ENCODE peak calls at places on chromosome 2, in four cellular contexts. M, L, R and S are unnamed samples.

GRCh38 chr2:239133945-239134570 is 266.8 kb downstream of the HDAC4 start:
- DNase-seq in M (no peak), L (no peak), R (no peak), S (no peak)

GRCh38 chr2:216793386-216793785 is 66.5 kb downstream of the TNP1 start:
- DNase-seq in M (no peak), L (no peak), R (no peak), S (no peak)

GRCh38 chr2:72917875-72918660 is 749 bp downstream of the EMX1 start:
- DNase-seq in M (no peak), L (no peak), R (no peak), S (peak; percentile 63)

GRCh38 chr2:30611572-30611971 is 164.5 kb downstream of the LCLAT1 start:
- DNase-seq in M (no peak), L (peak; percentile 24), R (no peak), S (no peak)

GRCh38 chr2:60796573-60797509 is 40.8 kb downstream of the PAPOLG start:
- DNase-seq in M (peak; percentile 16), L (no peak), R (no peak), S (no peak)

GRCh38 chr2:130892793-130893785 is 56.4 kb downstream of the ARHGEF4 start:
- DNase-seq in M (no peak), L (no peak), R (no peak), S (no peak)

GRCh38 chr2:50181212-50181611 is 850.7 kb downstream of the NRXN1 start:
- DNase-seq in M (no peak), L (no peak), R (no peak), S (no peak)

GRCh38 chr2:181859123-181859522 is 32.4 kb upstream of the ITPRID2 start:
- DNase-seq in M (no peak), L (no peak), R (no peak), S (no peak)

GRCh38 chr2:182241936-182242335 is 184.9 kb downstream of the PDE1A start:
- DNase-seq in M (no peak), L (no peak), R (no peak), S (no peak)

GRCh38 chr2:122148128-122148792 is 392.8 kb downstream of the TSN start:
- DNase-seq in M (no peak), L (no peak), R (no peak), S (no peak)

GRCh38 chr2:98282109-98282508 is 64.1 kb upstream of the CNGA3 start:
- DNase-seq in M (no peak), L (no peak), R (no peak), S (no peak)